ENCODE peak calls at places on chromosomes 1 and 21, in ten cellular contexts. O, W, N, Q, V, C, B, I, H and K are unnamed samples.

GRCh38 chr1:17207966-17208418 is 3.1 kb downstream of the PADI1 start:
- DNase-seq in O (no peak), W (peak), N (peak), Q (no peak), V (peak), C (peak), B (peak), I (no peak), H (no peak), K (no peak)

GRCh38 chr1:82861749-82862148 is 1061.0 kb downstream of the ADGRL2 start:
- DNase-seq in O (no peak), W (no peak), N (no peak), Q (no peak), V (no peak), C (no peak), B (no peak), I (no peak), H (no peak), K (no peak)

GRCh38 chr1:24555591-24556413 is at the start of gene NCMAP:
- DNase-seq in O (no peak), W (no peak), N (no peak), Q (no peak), V (no peak), C (peak), B (peak), I (peak), H (peak), K (peak)

GRCh38 chr1:186536272-186536905 is 75.5 kb upstream of the PDC start:
- DNase-seq in O (no peak), W (no peak), N (no peak), Q (no peak), V (no peak), C (no peak), B (no peak), I (no peak), H (no peak), K (no peak)

GRCh38 chr1:182229451-182229850 is 162.1 kb downstream of the GLUL start:
- DNase-seq in O (no peak), W (no peak), N (no peak), Q (no peak), V (no peak), C (no peak), B (no peak), I (no peak), H (no peak), K (no peak)

GRCh38 chr1:40818264-40818961 is 34.8 kb downstream of the KCNQ4 start:
- DNase-seq in O (no peak), W (peak), N (peak), Q (peak), V (no peak), C (peak), B (no peak), I (peak), H (peak), K (peak)

GRCh38 chr1:9466780-9467755 is 72.2 kb upstream of the SLC25A33 start:
- DNase-seq in O (peak), W (no peak), N (no peak), Q (no peak), V (no peak), C (no peak), B (no peak), I (no peak), H (no peak), K (no peak)

GRCh38 chr1:36482724-36483388 is at the start of gene CSF3R:
- DNase-seq in O (no peak), W (peak), N (no peak), Q (no peak), V (no peak), C (no peak), B (peak), I (no peak), H (no peak), K (no peak)

GRCh38 chr1:34884961-34885360 is 25.4 kb upstream of the SMIM12 start:
- DNase-seq in O (no peak), W (no peak), N (no peak), Q (peak), V (no peak), C (no peak), B (no peak), I (peak), H (no peak), K (no peak)

GRCh38 chr1:150551784-150552691 is 2.8 kb downstream of the ADAMTSL4 start:
- DNase-seq in O (no peak), W (peak), N (no peak), Q (no peak), V (peak), C (no peak), B (no peak), I (no peak), H (no peak), K (no peak)

GRCh38 chr1:224340711-224341384 is 10.9 kb upstream of the NVL start:
- DNase-seq in O (no peak), W (no peak), N (no peak), Q (peak), V (no peak), C (no peak), B (peak), I (peak), H (peak), K (no peak)

GRCh38 chr21:41596241-41596925 is 88.4 kb upstream of the TMPRSS2 start:
- DNase-seq in O (no peak), W (no peak), N (no peak), Q (no peak), V (no peak), C (no peak), B (no peak), I (no peak), H (no peak), K (no peak)

GRCh38 chr21:43752758-43753438 is 23.2 kb downstream of the CSTB start:
- DNase-seq in O (no peak), W (no peak), N (no peak), Q (no peak), V (no peak), C (no peak), B (no peak), I (no peak), H (no peak), K (no peak)

GRCh38 chr1:92484472-92485373 is 2.0 kb downstream of the GFI1 start:
- DNase-seq in O (no peak), W (peak), N (peak), Q (no peak), V (no peak), C (peak), B (peak), I (peak), H (peak), K (peak)

GRCh38 chr1:2465371-2466269 is 10.5 kb upstream of the PLCH2 start:
- DNase-seq in O (no peak), W (no peak), N (no peak), Q (no peak), V (no peak), C (no peak), B (peak), I (no peak), H (no peak), K (peak)

GRCh38 chr1:29197590-29197924 is 15.9 kb upstream of the SRSF4 start:
- DNase-seq in O (peak), W (no peak), N (peak), Q (no peak), V (peak), C (no peak), B (peak), I (peak), H (peak), K (peak)

GRCh38 chr1:203462878-203463277 is 12.7 kb upstream of the PRELP start:
- DNase-seq in O (no peak), W (peak), N (no peak), Q (no peak), V (no peak), C (no peak), B (no peak), I (no peak), H (no peak), K (no peak)

GRCh38 chr1:186165303-186165702 is 209.8 kb downstream of the TPR start:
- DNase-seq in O (no peak), W (no peak), N (no peak), Q (no peak), V (no peak), C (no peak), B (no peak), I (no peak), H (no peak), K (no peak)

GRCh38 chr1:46549697-46550681 is 1.5 kb downstream of the KNCN start:
- DNase-seq in O (no peak), W (peak), N (no peak), Q (peak), V (no peak), C (no peak), B (peak), I (peak), H (peak), K (peak)

GRCh38 chr1:193183019-193183643 is 3.3 kb downstream of the B3GALT2 start:
- DNase-seq in O (peak), W (no peak), N (no peak), Q (peak), V (peak), C (no peak), B (peak), I (peak), H (no peak), K (peak)

GRCh38 chr1:114780344-114781226 is at the start of gene SIKE1:
- DNase-seq in O (peak), W (peak), N (peak), Q (peak), V (peak), C (peak), B (peak), I (peak), H (peak), K (peak)

GRCh38 chr21:46184625-46185555 is 631 bp upstream of the SPATC1L start:
- DNase-seq in O (peak), W (peak), N (no peak), Q (peak), V (peak), C (peak), B (peak), I (peak), H (peak), K (peak)

GRCh38 chr1:11285883-11286734 is 13.1 kb downstream of the UBIAD1 start:
- DNase-seq in O (no peak), W (no peak), N (no peak), Q (no peak), V (no peak), C (no peak), B (peak), I (no peak), H (no peak), K (peak)

GRCh38 chr1:12460911-12461621 is 156.9 kb downstream of the DHRS3 start:
- DNase-seq in O (peak), W (peak), N (no peak), Q (peak), V (no peak), C (no peak), B (no peak), I (no peak), H (no peak), K (no peak)

GRCh38 chr1:243312962-243313634 is 57.3 kb downstream of the SDCCAG8 start:
- DNase-seq in O (no peak), W (no peak), N (no peak), Q (no peak), V (no peak), C (no peak), B (no peak), I (no peak), H (no peak), K (no peak)

GRCh38 chr1:205669341-205670142 is 10.8 kb downstream of the SLC45A3 start:
- DNase-seq in O (no peak), W (no peak), N (no peak), Q (no peak), V (no peak), C (no peak), B (no peak), I (no peak), H (no peak), K (peak)

GRCh38 chr1:53575141-53575947 is 116.1 kb downstream of the DMRTB1 start:
- DNase-seq in O (no peak), W (no peak), N (no peak), Q (no peak), V (no peak), C (no peak), B (no peak), I (no peak), H (no peak), K (no peak)

GRCh38 chr1:179781962-179782361 is 38.9 kb downstream of the FAM163A start:
- DNase-seq in O (no peak), W (no peak), N (no peak), Q (no peak), V (no peak), C (no peak), B (peak), I (no peak), H (no peak), K (peak)

GRCh38 chr1:85240174-85240601 is 19.3 kb downstream of the C1orf52 start:
- DNase-seq in O (peak), W (no peak), N (no peak), Q (no peak), V (no peak), C (no peak), B (no peak), I (peak), H (no peak), K (peak)

GRCh38 chr1:62989497-62989896 is 205.6 kb downstream of the ATG4C start:
- DNase-seq in O (no peak), W (no peak), N (no peak), Q (no peak), V (no peak), C (no peak), B (peak), I (peak), H (no peak), K (peak)

GRCh38 chr21:29231781-29232548 is 66.8 kb upstream of the BACH1 start:
- DNase-seq in O (no peak), W (no peak), N (no peak), Q (no peak), V (no peak), C (no peak), B (no peak), I (no peak), H (no peak), K (no peak)

GRCh38 chr1:111404588-111404987 is 22.9 kb downstream of the OVGP1 start:
- DNase-seq in O (no peak), W (no peak), N (no peak), Q (no peak), V (no peak), C (no peak), B (no peak), I (no peak), H (no peak), K (no peak)

GRCh38 chr1:43279161-43279560 is 6.2 kb downstream of the C1orf210 start:
- DNase-seq in O (no peak), W (no peak), N (no peak), Q (no peak), V (no peak), C (no peak), B (no peak), I (no peak), H (no peak), K (no peak)

GRCh38 chr1:212213754-212214153 is 71.5 kb upstream of the PPP2R5A start:
- DNase-seq in O (no peak), W (no peak), N (no peak), Q (no peak), V (no peak), C (no peak), B (no peak), I (no peak), H (no peak), K (no peak)

GRCh38 chr1:54604572-54605370 is 18.6 kb downstream of the FAM151A start:
- DNase-seq in O (no peak), W (no peak), N (no peak), Q (peak), V (no peak), C (no peak), B (no peak), I (no peak), H (no peak), K (no peak)

GRCh38 chr21:44893278-44893556 is 19.7 kb upstream of the PTTG1IP start:
- DNase-seq in O (no peak), W (peak), N (no peak), Q (no peak), V (no peak), C (no peak), B (no peak), I (no peak), H (no peak), K (no peak)

GRCh38 chr1:112674986-112675727 is 698 bp downstream of the MOV10 start:
- DNase-seq in O (peak), W (no peak), N (peak), Q (no peak), V (no peak), C (peak), B (peak), I (peak), H (peak), K (peak)

GRCh38 chr1:199573047-199573446 is 454.5 kb upstream of the NR5A2 start:
- DNase-seq in O (no peak), W (no peak), N (no peak), Q (no peak), V (no peak), C (no peak), B (no peak), I (no peak), H (no peak), K (no peak)